ENCODE peak calls at places on chromosomes 7 and 10, in five cellular contexts. Z, V, N, M and X are unnamed samples.
A peak's percentile ranks its signal among the peaks of the same experiment; 100 is the strongest.

GRCh38 chr10:130259380-130259779 is 123.2 kb downstream of the GLRX3 start:
- DNase-seq in Z (no peak), M (no peak), V (no peak), N (no peak), X (no peak)

GRCh38 chr7:121810831-121811494 is 62.0 kb upstream of the PTPRZ1 start:
- DNase-seq in N (no peak), V (no peak), M (no peak), Z (no peak), X (no peak)

GRCh38 chr7:51589111-51589510 is 272.5 kb upstream of the COBL start:
- DNase-seq in N (no peak), M (no peak), Z (no peak), V (no peak), X (no peak)

GRCh38 chr7:30330134-30331111 is 46.0 kb downstream of the ZNRF2 start:
- DNase-seq in V (no peak), N (no peak), M (no peak), Z (no peak), X (no peak)

GRCh38 chr10:117518246-117518645 is 24.3 kb upstream of the EMX2 start:
- DNase-seq in Z (no peak), M (no peak), N (no peak), V (no peak), X (no peak)

GRCh38 chr7:324011-324410 is 34.0 kb downstream of the FOXL3 start:
- DNase-seq in N (no peak), Z (no peak), M (no peak), V (no peak), X (no peak)

GRCh38 chr7:82109288-82109687 is 334.3 kb downstream of the CACNA2D1 start:
- DNase-seq in N (no peak), M (no peak), Z (no peak), V (no peak), X (no peak)

GRCh38 chr7:42964849-42965805 is 33.0 kb downstream of the MRPL32 start:
- DNase-seq in Z (peak; percentile 61), M (no peak), N (peak; percentile 58), V (no peak), X (no peak)

GRCh38 chr10:48556065-48556464 is 48.8 kb downstream of the ARHGAP22 start:
- DNase-seq in M (peak; percentile 28), N (no peak), Z (no peak), V (no peak), X (no peak)

GRCh38 chr10:132460691-132461090 is 63.7 kb downstream of the PWWP2B start:
- DNase-seq in Z (no peak), M (no peak), V (no peak), N (no peak), X (no peak)

GRCh38 chr10:72796042-72796441 is 97.5 kb upstream of the OIT3 start:
- DNase-seq in Z (no peak), V (no peak), N (no peak), M (no peak), X (no peak)

GRCh38 chr7:35894721-35895120 is 93.9 kb downstream of the SEPTIN7 start:
- DNase-seq in V (no peak), N (no peak), Z (no peak), M (no peak), X (no peak)

GRCh38 chr10:13334556-13334955 is 13.5 kb downstream of the SEPHS1 start:
- DNase-seq in Z (no peak), M (no peak), N (no peak), V (no peak), X (no peak)

GRCh38 chr10:114272696-114273095 is 33.6 kb downstream of the VWA2 start:
- DNase-seq in V (no peak), Z (no peak), N (no peak), M (no peak), X (no peak)

GRCh38 chr7:123768493-123768892 is 19.7 kb upstream of the WASL start:
- DNase-seq in N (no peak), Z (no peak), V (no peak), M (no peak), X (no peak)

GRCh38 chr10:76318171-76318570 is 886.7 kb downstream of the LRMDA start:
- DNase-seq in Z (no peak), V (no peak), M (no peak), N (no peak), X (no peak)

GRCh38 chr7:76316984-76317781 is 14.7 kb downstream of the HSPB1 start:
- DNase-seq in V (no peak), M (no peak), Z (peak; percentile 32), N (no peak), X (no peak)

GRCh38 chr7:156459067-156459466 is 181.5 kb upstream of the RNF32 start:
- DNase-seq in V (no peak), M (no peak), Z (no peak), N (no peak), X (no peak)

GRCh38 chr10:42150428-42151061 is 487.8 kb downstream of the ZNF33B start:
- DNase-seq in V (no peak), N (no peak), Z (no peak), M (no peak), X (no peak)

GRCh38 chr10:58477122-58477521 is 35.5 kb upstream of the BICC1 start:
- DNase-seq in Z (peak; percentile 53), N (no peak), V (no peak), M (no peak), X (no peak)

GRCh38 chr7:30226593-30227268 is 57.7 kb upstream of the ZNRF2 start:
- DNase-seq in Z (peak; percentile 71), N (no peak), V (peak; percentile 70), M (no peak), X (no peak)

GRCh38 chr10:33901166-33901565 is 566.7 kb upstream of the NRP1 start:
- DNase-seq in M (no peak), N (no peak), V (no peak), Z (no peak), X (no peak)

GRCh38 chr7:39952378-39952777 is 2.3 kb downstream of the CDK13 start:
- DNase-seq in N (no peak), M (no peak), Z (no peak), V (no peak), X (no peak)

GRCh38 chr7:43201912-43202311 is 89.5 kb downstream of the HECW1 start:
- DNase-seq in V (no peak), Z (no peak), N (no peak), M (no peak), X (no peak)

GRCh38 chr7:155299539-155300202 is 2.0 kb downstream of the INSIG1 start:
- DNase-seq in M (no peak), Z (no peak), V (no peak), N (no peak), X (peak; percentile 42)

GRCh38 chr10:93837783-93838677 is 55.7 kb upstream of the SLC35G1 start:
- DNase-seq in N (no peak), V (no peak), Z (no peak), M (no peak), X (no peak)